ENCODE peak calls at places on chromosomes 5 and 9, in ten cellular contexts. E, Q, D, C, S, V, I, G, K and Y are unnamed samples.

GRCh38 chr5:41507501-41507900 is 2.9 kb downstream of the PLCXD3 start:
- DNase-seq in C (no peak), D (no peak), I (no peak), E (no peak), S (no peak), Q (no peak), V (no peak), G (no peak), K (no peak), Y (no peak)

GRCh38 chr9:21381752-21382339 is 3.4 kb downstream of the IFNA2 start:
- DNase-seq in V (no peak), I (no peak), S (peak), C (no peak), E (no peak), Q (no peak), G (no peak), K (no peak), D (no peak), Y (no peak)

GRCh38 chr9:113631811-113632665 is 168.5 kb downstream of the RGS3 start:
- DNase-seq in V (no peak), C (peak), K (no peak), Q (no peak), E (no peak), G (no peak), S (no peak), D (no peak), I (no peak), Y (no peak)

GRCh38 chr9:77899679-77900354 is 131.8 kb downstream of the GNAQ start:
- DNase-seq in C (no peak), V (no peak), G (no peak), Q (no peak), K (no peak), S (no peak), D (no peak), E (peak), I (no peak), Y (no peak)

GRCh38 chr9:70933318-70933717 is 188.1 kb downstream of the TRPM3 start:
- DNase-seq in K (no peak), Q (no peak), C (no peak), S (no peak), E (peak), V (no peak), I (no peak), G (peak), D (no peak), Y (no peak)

GRCh38 chr9:128408963-128409431 is 11.7 kb upstream of the CERCAM start:
- DNase-seq in D (no peak), G (no peak), C (no peak), K (no peak), S (no peak), Q (no peak), E (no peak), I (no peak), V (no peak), Y (peak)

GRCh38 chr5:80504833-80505232 is 16.9 kb downstream of the FAM151B start:
- DNase-seq in C (no peak), I (no peak), E (no peak), S (no peak), K (no peak), G (no peak), V (no peak), Q (no peak), D (no peak), Y (no peak)

GRCh38 chr9:91420471-91421021 is 3.1 kb downstream of the NFIL3 start:
- DNase-seq in G (no peak), V (no peak), E (peak), D (no peak), I (no peak), Q (no peak), K (no peak), C (no peak), S (no peak), Y (no peak)

GRCh38 chr9:10026585-10026984 is 586.2 kb downstream of the PTPRD start:
- DNase-seq in C (peak), G (no peak), E (no peak), I (no peak), D (no peak), Q (no peak), K (no peak), V (no peak), S (no peak), Y (no peak)